ENCODE peak calls at places on chromosomes 1 and 21, in ten cellular contexts. One of them, this sample, is unnamed.

GRCh38 chr1:231919900-231920299 is 293.3 kb downstream of the DISC1 start:
- DNase-seq in activated naive CD8-positive, alpha-beta T cell treated with anti-CD3 and anti-CD28 coated beads for 36 hours: peak
- DNase-seq in T follicular helper cell: no peak
- DNase-seq in lower lobe of right lung: no peak
- DNase-seq in RPMI8226: no peak
- DNase-seq in fibroblast of lung: no peak
- DNase-seq in endothelial cell of umbilical vein: no peak
- DNase-seq in bronchial epithelial cell: no peak
- DNase-seq in T-cell: peak
- DNase-seq in Peyer's patch: no peak
- DNase-seq in this sample: no peak

GRCh38 chr1:153265457-153265856 is 6.0 kb downstream of the LORICRIN start:
- DNase-seq in endothelial cell of umbilical vein: no peak
- DNase-seq in bronchial epithelial cell: no peak
- DNase-seq in T-cell: no peak
- DNase-seq in activated naive CD8-positive, alpha-beta T cell treated with anti-CD3 and anti-CD28 coated beads for 36 hours: no peak
- DNase-seq in T follicular helper cell: no peak
- DNase-seq in Peyer's patch: no peak
- DNase-seq in RPMI8226: no peak
- DNase-seq in fibroblast of lung: no peak
- DNase-seq in lower lobe of right lung: no peak
- DNase-seq in this sample: no peak

GRCh38 chr1:43455205-43455889 is 1.6 kb upstream of the HYI start:
- DNase-seq in RPMI8226: no peak
- DNase-seq in fibroblast of lung: no peak
- DNase-seq in endothelial cell of umbilical vein: no peak
- DNase-seq in T-cell: no peak
- DNase-seq in bronchial epithelial cell: no peak
- DNase-seq in lower lobe of right lung: no peak
- DNase-seq in T follicular helper cell: no peak
- DNase-seq in Peyer's patch: no peak
- DNase-seq in activated naive CD8-positive, alpha-beta T cell treated with anti-CD3 and anti-CD28 coated beads for 36 hours: no peak
- DNase-seq in this sample: no peak

GRCh38 chr21:42844411-42845113 is 34.8 kb downstream of the WDR4 start:
- DNase-seq in Peyer's patch: peak
- DNase-seq in T-cell: no peak
- DNase-seq in RPMI8226: no peak
- DNase-seq in endothelial cell of umbilical vein: no peak
- DNase-seq in fibroblast of lung: no peak
- DNase-seq in activated naive CD8-positive, alpha-beta T cell treated with anti-CD3 and anti-CD28 coated beads for 36 hours: no peak
- DNase-seq in lower lobe of right lung: peak
- DNase-seq in T follicular helper cell: no peak
- DNase-seq in bronchial epithelial cell: no peak
- DNase-seq in this sample: no peak

GRCh38 chr1:51284487-51284954 is 45.8 kb downstream of the TTC39A start:
- DNase-seq in fibroblast of lung: no peak
- DNase-seq in Peyer's patch: no peak
- DNase-seq in T-cell: no peak
- DNase-seq in bronchial epithelial cell: no peak
- DNase-seq in lower lobe of right lung: no peak
- DNase-seq in activated naive CD8-positive, alpha-beta T cell treated with anti-CD3 and anti-CD28 coated beads for 36 hours: no peak
- DNase-seq in T follicular helper cell: no peak
- DNase-seq in RPMI8226: no peak
- DNase-seq in endothelial cell of umbilical vein: peak
- DNase-seq in this sample: peak

GRCh38 chr1:147600119-147601111 is 59.1 kb downstream of the BCL9 start:
- DNase-seq in endothelial cell of umbilical vein: peak
- DNase-seq in bronchial epithelial cell: peak
- DNase-seq in T follicular helper cell: no peak
- DNase-seq in activated naive CD8-positive, alpha-beta T cell treated with anti-CD3 and anti-CD28 coated beads for 36 hours: peak
- DNase-seq in RPMI8226: peak
- DNase-seq in fibroblast of lung: peak
- DNase-seq in Peyer's patch: no peak
- DNase-seq in T-cell: no peak
- DNase-seq in lower lobe of right lung: no peak
- DNase-seq in this sample: peak

GRCh38 chr21:30268608-30269197 is 14.0 kb downstream of the KRTAP24-1 start:
- DNase-seq in T-cell: no peak
- DNase-seq in RPMI8226: peak
- DNase-seq in lower lobe of right lung: no peak
- DNase-seq in activated naive CD8-positive, alpha-beta T cell treated with anti-CD3 and anti-CD28 coated beads for 36 hours: no peak
- DNase-seq in Peyer's patch: no peak
- DNase-seq in endothelial cell of umbilical vein: no peak
- DNase-seq in bronchial epithelial cell: peak
- DNase-seq in T follicular helper cell: no peak
- DNase-seq in fibroblast of lung: no peak
- DNase-seq in this sample: no peak

GRCh38 chr1:117232551-117232950 is 21.8 kb upstream of the VTCN1 start:
- DNase-seq in Peyer's patch: no peak
- DNase-seq in endothelial cell of umbilical vein: no peak
- DNase-seq in activated naive CD8-positive, alpha-beta T cell treated with anti-CD3 and anti-CD28 coated beads for 36 hours: no peak
- DNase-seq in RPMI8226: no peak
- DNase-seq in lower lobe of right lung: no peak
- DNase-seq in T-cell: no peak
- DNase-seq in bronchial epithelial cell: no peak
- DNase-seq in fibroblast of lung: no peak
- DNase-seq in T follicular helper cell: no peak
- DNase-seq in this sample: no peak

GRCh38 chr1:211541715-211542477 is 37.1 kb downstream of the SLC30A1 start:
- DNase-seq in endothelial cell of umbilical vein: peak
- DNase-seq in activated naive CD8-positive, alpha-beta T cell treated with anti-CD3 and anti-CD28 coated beads for 36 hours: no peak
- DNase-seq in RPMI8226: no peak
- DNase-seq in bronchial epithelial cell: peak
- DNase-seq in Peyer's patch: no peak
- DNase-seq in lower lobe of right lung: no peak
- DNase-seq in T-cell: no peak
- DNase-seq in fibroblast of lung: peak
- DNase-seq in T follicular helper cell: no peak
- DNase-seq in this sample: peak

GRCh38 chr21:20004353-20004752 is 993.9 kb upstream of the NCAM2 start:
- DNase-seq in lower lobe of right lung: no peak
- DNase-seq in activated naive CD8-positive, alpha-beta T cell treated with anti-CD3 and anti-CD28 coated beads for 36 hours: no peak
- DNase-seq in endothelial cell of umbilical vein: peak
- DNase-seq in T follicular helper cell: no peak
- DNase-seq in fibroblast of lung: no peak
- DNase-seq in T-cell: no peak
- DNase-seq in RPMI8226: no peak
- DNase-seq in Peyer's patch: no peak
- DNase-seq in bronchial epithelial cell: no peak
- DNase-seq in this sample: no peak

GRCh38 chr1:40303051-40303771 is 13.9 kb downstream of the COL9A2 start:
- DNase-seq in RPMI8226: no peak
- DNase-seq in activated naive CD8-positive, alpha-beta T cell treated with anti-CD3 and anti-CD28 coated beads for 36 hours: no peak
- DNase-seq in T-cell: no peak
- DNase-seq in endothelial cell of umbilical vein: no peak
- DNase-seq in T follicular helper cell: no peak
- DNase-seq in lower lobe of right lung: no peak
- DNase-seq in bronchial epithelial cell: no peak
- DNase-seq in fibroblast of lung: no peak
- DNase-seq in Peyer's patch: no peak
- DNase-seq in this sample: no peak

GRCh38 chr1:25616080-25616931 is at the start of gene MAN1C1:
- DNase-seq in activated naive CD8-positive, alpha-beta T cell treated with anti-CD3 and anti-CD28 coated beads for 36 hours: peak
- DNase-seq in T-cell: peak
- DNase-seq in fibroblast of lung: peak
- DNase-seq in bronchial epithelial cell: peak
- DNase-seq in lower lobe of right lung: peak
- DNase-seq in RPMI8226: peak
- DNase-seq in endothelial cell of umbilical vein: peak
- DNase-seq in T follicular helper cell: peak
- DNase-seq in Peyer's patch: peak
- DNase-seq in this sample: peak

GRCh38 chr1:203147376-203147775 is 19.9 kb downstream of the ADORA1 start:
- DNase-seq in RPMI8226: no peak
- DNase-seq in T follicular helper cell: no peak
- DNase-seq in Peyer's patch: no peak
- DNase-seq in bronchial epithelial cell: no peak
- DNase-seq in fibroblast of lung: no peak
- DNase-seq in T-cell: no peak
- DNase-seq in activated naive CD8-positive, alpha-beta T cell treated with anti-CD3 and anti-CD28 coated beads for 36 hours: no peak
- DNase-seq in lower lobe of right lung: peak
- DNase-seq in endothelial cell of umbilical vein: no peak
- DNase-seq in this sample: no peak

GRCh38 chr1:234467821-234468220 is 11.2 kb downstream of the TARBP1 start:
- DNase-seq in lower lobe of right lung: no peak
- DNase-seq in T-cell: no peak
- DNase-seq in endothelial cell of umbilical vein: no peak
- DNase-seq in Peyer's patch: no peak
- DNase-seq in fibroblast of lung: no peak
- DNase-seq in RPMI8226: no peak
- DNase-seq in bronchial epithelial cell: no peak
- DNase-seq in activated naive CD8-positive, alpha-beta T cell treated with anti-CD3 and anti-CD28 coated beads for 36 hours: no peak
- DNase-seq in T follicular helper cell: no peak
- DNase-seq in this sample: no peak

GRCh38 chr1:67716800-67717199 is 31.8 kb downstream of the GADD45A start:
- DNase-seq in activated naive CD8-positive, alpha-beta T cell treated with anti-CD3 and anti-CD28 coated beads for 36 hours: no peak
- DNase-seq in endothelial cell of umbilical vein: no peak
- DNase-seq in lower lobe of right lung: no peak
- DNase-seq in fibroblast of lung: peak
- DNase-seq in RPMI8226: peak
- DNase-seq in Peyer's patch: peak
- DNase-seq in bronchial epithelial cell: peak
- DNase-seq in T follicular helper cell: no peak
- DNase-seq in T-cell: no peak
- DNase-seq in this sample: no peak

GRCh38 chr1:45843474-45843905 is 40.1 kb downstream of the MAST2 start:
- DNase-seq in bronchial epithelial cell: peak
- DNase-seq in T follicular helper cell: no peak
- DNase-seq in Peyer's patch: no peak
- DNase-seq in T-cell: no peak
- DNase-seq in lower lobe of right lung: no peak
- DNase-seq in RPMI8226: no peak
- DNase-seq in fibroblast of lung: peak
- DNase-seq in endothelial cell of umbilical vein: peak
- DNase-seq in activated naive CD8-positive, alpha-beta T cell treated with anti-CD3 and anti-CD28 coated beads for 36 hours: no peak
- DNase-seq in this sample: peak

GRCh38 chr1:41800237-41800902 is 118.4 kb downstream of the HIVEP3 start:
- DNase-seq in activated naive CD8-positive, alpha-beta T cell treated with anti-CD3 and anti-CD28 coated beads for 36 hours: no peak
- DNase-seq in T follicular helper cell: no peak
- DNase-seq in endothelial cell of umbilical vein: no peak
- DNase-seq in T-cell: no peak
- DNase-seq in Peyer's patch: no peak
- DNase-seq in bronchial epithelial cell: no peak
- DNase-seq in fibroblast of lung: peak
- DNase-seq in lower lobe of right lung: peak
- DNase-seq in RPMI8226: no peak
- DNase-seq in this sample: no peak

GRCh38 chr1:210418863-210419641 is 90.3 kb downstream of the HHAT start:
- DNase-seq in Peyer's patch: peak
- DNase-seq in T follicular helper cell: no peak
- DNase-seq in lower lobe of right lung: no peak
- DNase-seq in RPMI8226: no peak
- DNase-seq in activated naive CD8-positive, alpha-beta T cell treated with anti-CD3 and anti-CD28 coated beads for 36 hours: no peak
- DNase-seq in endothelial cell of umbilical vein: no peak
- DNase-seq in T-cell: no peak
- DNase-seq in bronchial epithelial cell: no peak
- DNase-seq in fibroblast of lung: no peak
- DNase-seq in this sample: no peak

GRCh38 chr1:165717918-165718515 is 19.7 kb upstream of the ALDH9A1 start:
- DNase-seq in lower lobe of right lung: no peak
- DNase-seq in Peyer's patch: peak
- DNase-seq in bronchial epithelial cell: peak
- DNase-seq in fibroblast of lung: peak
- DNase-seq in RPMI8226: peak
- DNase-seq in T-cell: no peak
- DNase-seq in endothelial cell of umbilical vein: peak
- DNase-seq in activated naive CD8-positive, alpha-beta T cell treated with anti-CD3 and anti-CD28 coated beads for 36 hours: no peak
- DNase-seq in T follicular helper cell: no peak
- DNase-seq in this sample: peak

GRCh38 chr1:234150892-234151291 is 222.4 kb upstream of the COA6 start:
- DNase-seq in RPMI8226: no peak
- DNase-seq in fibroblast of lung: no peak
- DNase-seq in Peyer's patch: no peak
- DNase-seq in T follicular helper cell: no peak
- DNase-seq in activated naive CD8-positive, alpha-beta T cell treated with anti-CD3 and anti-CD28 coated beads for 36 hours: no peak
- DNase-seq in lower lobe of right lung: no peak
- DNase-seq in endothelial cell of umbilical vein: no peak
- DNase-seq in bronchial epithelial cell: no peak
- DNase-seq in T-cell: no peak
- DNase-seq in this sample: no peak

GRCh38 chr1:160884579-160884978 is 401 bp downstream of the ITLN1 start:
- DNase-seq in lower lobe of right lung: no peak
- DNase-seq in fibroblast of lung: no peak
- DNase-seq in RPMI8226: no peak
- DNase-seq in bronchial epithelial cell: peak
- DNase-seq in T follicular helper cell: no peak
- DNase-seq in Peyer's patch: no peak
- DNase-seq in endothelial cell of umbilical vein: no peak
- DNase-seq in T-cell: no peak
- DNase-seq in activated naive CD8-positive, alpha-beta T cell treated with anti-CD3 and anti-CD28 coated beads for 36 hours: no peak
- DNase-seq in this sample: no peak

GRCh38 chr1:94592566-94592920 is 51.0 kb upstream of the F3 start:
- DNase-seq in lower lobe of right lung: no peak
- DNase-seq in Peyer's patch: no peak
- DNase-seq in T follicular helper cell: no peak
- DNase-seq in endothelial cell of umbilical vein: no peak
- DNase-seq in fibroblast of lung: no peak
- DNase-seq in bronchial epithelial cell: no peak
- DNase-seq in RPMI8226: no peak
- DNase-seq in activated naive CD8-positive, alpha-beta T cell treated with anti-CD3 and anti-CD28 coated beads for 36 hours: no peak
- DNase-seq in T-cell: no peak
- DNase-seq in this sample: no peak

GRCh38 chr1:226006686-226007085 is 7.5 kb upstream of the SDE2 start:
- DNase-seq in T follicular helper cell: no peak
- DNase-seq in activated naive CD8-positive, alpha-beta T cell treated with anti-CD3 and anti-CD28 coated beads for 36 hours: no peak
- DNase-seq in T-cell: no peak
- DNase-seq in Peyer's patch: no peak
- DNase-seq in lower lobe of right lung: no peak
- DNase-seq in RPMI8226: no peak
- DNase-seq in endothelial cell of umbilical vein: no peak
- DNase-seq in fibroblast of lung: no peak
- DNase-seq in bronchial epithelial cell: no peak
- DNase-seq in this sample: no peak

GRCh38 chr1:234279021-234279420 is 94.2 kb upstream of the COA6 start:
- DNase-seq in fibroblast of lung: no peak
- DNase-seq in RPMI8226: no peak
- DNase-seq in endothelial cell of umbilical vein: no peak
- DNase-seq in lower lobe of right lung: no peak
- DNase-seq in Peyer's patch: no peak
- DNase-seq in bronchial epithelial cell: no peak
- DNase-seq in T-cell: no peak
- DNase-seq in T follicular helper cell: no peak
- DNase-seq in activated naive CD8-positive, alpha-beta T cell treated with anti-CD3 and anti-CD28 coated beads for 36 hours: no peak
- DNase-seq in this sample: no peak

GRCh38 chr1:201597551-201598230 is 58.8 kb downstream of the NAV1 start:
- DNase-seq in T-cell: no peak
- DNase-seq in fibroblast of lung: no peak
- DNase-seq in Peyer's patch: peak
- DNase-seq in activated naive CD8-positive, alpha-beta T cell treated with anti-CD3 and anti-CD28 coated beads for 36 hours: no peak
- DNase-seq in T follicular helper cell: no peak
- DNase-seq in endothelial cell of umbilical vein: peak
- DNase-seq in bronchial epithelial cell: peak
- DNase-seq in RPMI8226: peak
- DNase-seq in lower lobe of right lung: peak
- DNase-seq in this sample: peak

GRCh38 chr1:194318790-194319280 is 1132.4 kb upstream of the B3GALT2 start:
- DNase-seq in lower lobe of right lung: no peak
- DNase-seq in RPMI8226: no peak
- DNase-seq in T-cell: no peak
- DNase-seq in Peyer's patch: no peak
- DNase-seq in activated naive CD8-positive, alpha-beta T cell treated with anti-CD3 and anti-CD28 coated beads for 36 hours: no peak
- DNase-seq in bronchial epithelial cell: no peak
- DNase-seq in fibroblast of lung: no peak
- DNase-seq in endothelial cell of umbilical vein: no peak
- DNase-seq in T follicular helper cell: no peak
- DNase-seq in this sample: no peak

GRCh38 chr1:216057947-216058346 is 365.3 kb downstream of the USH2A start:
- DNase-seq in endothelial cell of umbilical vein: no peak
- DNase-seq in T follicular helper cell: no peak
- DNase-seq in bronchial epithelial cell: no peak
- DNase-seq in lower lobe of right lung: no peak
- DNase-seq in activated naive CD8-positive, alpha-beta T cell treated with anti-CD3 and anti-CD28 coated beads for 36 hours: no peak
- DNase-seq in RPMI8226: no peak
- DNase-seq in fibroblast of lung: no peak
- DNase-seq in T-cell: no peak
- DNase-seq in Peyer's patch: no peak
- DNase-seq in this sample: no peak

GRCh38 chr1:96416690-96417444 is 304.7 kb upstream of the PTBP2 start:
- DNase-seq in T follicular helper cell: no peak
- DNase-seq in lower lobe of right lung: no peak
- DNase-seq in activated naive CD8-positive, alpha-beta T cell treated with anti-CD3 and anti-CD28 coated beads for 36 hours: no peak
- DNase-seq in T-cell: no peak
- DNase-seq in endothelial cell of umbilical vein: peak
- DNase-seq in Peyer's patch: no peak
- DNase-seq in bronchial epithelial cell: no peak
- DNase-seq in RPMI8226: no peak
- DNase-seq in fibroblast of lung: peak
- DNase-seq in this sample: no peak